ENCODE peak calls at places on chromosomes 3 and 15, in seven cellular contexts. D is neuronal stem cell, N is mesendoderm, Z is mesenchymal stem cell, F is IMR-90, C is trophoblast cell, X is H1. T is an unnamed sample.

GRCh38 chr15:80780416-80781221 is 1.4 kb downstream of the CEMIP start:
- DNase-seq in X (peak), C (no peak), Z (peak), F (peak), D (peak), N (peak), T (peak)

GRCh38 chr3:186461141-186461540 is 83.0 kb downstream of the CRYGS start:
- DNase-seq in D (no peak), N (no peak), X (no peak), Z (peak), F (peak), C (no peak), T (no peak)

GRCh38 chr3:72848703-72849081 is 447 bp upstream of the SHQ1 start:
- DNase-seq in X (no peak), D (no peak), C (no peak), F (no peak), Z (no peak), N (no peak), T (no peak)

GRCh38 chr3:174820885-174821284 is 38.2 kb upstream of the NAALADL2 start:
- DNase-seq in X (no peak), C (no peak), F (no peak), D (no peak), Z (no peak), N (no peak), T (no peak)

GRCh38 chr3:45226206-45226915 is at the start of gene TMEM158:
- DNase-seq in Z (peak), X (no peak), F (peak), N (peak), C (peak), D (peak), T (peak)

GRCh38 chr3:86282106-86282787 is 708.7 kb downstream of the VGLL3 start:
- DNase-seq in C (no peak), N (no peak), D (no peak), Z (no peak), F (no peak), X (no peak), T (no peak)

GRCh38 chr3:4574426-4574965 is 81.3 kb downstream of the ITPR1 start:
- DNase-seq in C (no peak), Z (no peak), D (no peak), N (no peak), F (no peak), X (no peak), T (no peak)

GRCh38 chr3:106913966-106914365 is 463.3 kb upstream of the CCDC54 start:
- DNase-seq in D (no peak), N (peak), X (no peak), F (no peak), Z (no peak), C (no peak), T (no peak)

GRCh38 chr3:63141-63845 is 133.3 kb upstream of the CHL1 start:
- DNase-seq in C (no peak), N (peak), X (no peak), D (no peak), F (no peak), Z (no peak), T (no peak)

GRCh38 chr3:55718475-55718874 is 231.4 kb upstream of the WNT5A start:
- DNase-seq in Z (peak), X (no peak), F (peak), D (no peak), N (no peak), C (no peak), T (no peak)

GRCh38 chr3:192060160-192060783 is 599.3 kb downstream of the PYDC2 start:
- DNase-seq in N (no peak), X (no peak), D (peak), Z (no peak), F (no peak), C (no peak), T (no peak)

GRCh38 chr15:88688394-88688933 is 49.6 kb downstream of the ISG20 start:
- DNase-seq in C (no peak), X (no peak), F (no peak), D (no peak), Z (no peak), N (peak), T (no peak)

GRCh38 chr15:27851811-27852210 is 247.3 kb downstream of the OCA2 start:
- DNase-seq in D (no peak), X (no peak), Z (no peak), N (no peak), F (no peak), C (no peak), T (no peak)

GRCh38 chr3:141795311-141795710 is 32.1 kb downstream of the GRK7 start:
- DNase-seq in F (no peak), C (no peak), Z (no peak), X (no peak), N (peak), D (no peak), T (peak)

GRCh38 chr3:42730706-42731420 is 28.3 kb upstream of the HHATL start:
- DNase-seq in D (no peak), Z (no peak), N (no peak), C (no peak), X (no peak), F (no peak), T (peak)

GRCh38 chr3:64138656-64139375 is 86.5 kb downstream of the PRICKLE2 start:
- DNase-seq in D (no peak), F (no peak), C (no peak), X (no peak), N (no peak), Z (no peak), T (no peak)

GRCh38 chr3:34675383-34676120 is 877.1 kb downstream of the PDCD6IP start:
- DNase-seq in F (no peak), N (no peak), D (no peak), C (no peak), Z (peak), X (no peak), T (no peak)

GRCh38 chr3:4866841-4867240 is 112.4 kb upstream of the BHLHE40 start:
- DNase-seq in X (no peak), D (no peak), N (no peak), F (peak), Z (peak), C (no peak), T (no peak)

DNA sequence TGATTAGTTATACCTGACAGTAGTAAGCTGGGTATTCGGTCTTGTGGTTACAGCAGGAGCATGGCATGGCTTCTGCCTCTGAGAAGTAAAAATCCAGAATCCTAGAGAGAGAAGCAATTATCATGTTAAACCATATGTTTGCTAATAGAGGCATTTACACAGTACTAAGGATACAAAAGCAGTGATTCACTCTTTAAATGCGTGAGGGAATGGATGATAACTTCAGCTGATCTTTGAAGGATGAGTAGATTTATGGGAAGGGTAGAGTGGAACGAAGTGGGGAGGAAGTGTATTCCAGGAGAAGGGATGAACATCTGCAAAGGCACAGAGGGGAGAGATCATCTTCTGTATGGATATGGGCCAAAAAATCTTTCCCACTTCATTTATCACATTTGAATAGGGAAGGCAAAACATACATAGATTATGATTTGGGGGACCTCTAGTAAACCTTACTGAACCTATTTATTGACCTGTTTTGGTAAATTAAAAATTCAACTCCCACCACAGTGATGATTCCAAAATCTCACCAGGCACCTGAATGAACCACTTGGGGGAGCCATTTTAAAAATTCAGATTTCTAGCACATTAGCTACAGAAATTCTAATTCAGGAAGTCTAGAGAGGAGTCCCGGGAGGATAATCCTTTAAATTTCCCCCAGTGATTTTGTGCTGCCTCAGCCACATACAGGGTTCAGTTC is 35.1 kb downstream of the IGSF10 start:
- DNase-seq in X (no peak), D (no peak), N (peak), F (no peak), C (no peak), Z (peak), T (no peak)
- H3K23ac ChIP-seq in X (no peak), D (no peak), N (no peak), F (no peak), C (no peak), Z (no peak), T (no peak)

GRCh38 chr15:74463634-74464033 is 2.7 kb upstream of the UBL7 start:
- DNase-seq in D (no peak), N (no peak), X (no peak), F (no peak), C (no peak), Z (no peak), T (no peak)

GRCh38 chr15:74464216-74464615 is 3.3 kb upstream of the UBL7 start:
- DNase-seq in X (no peak), Z (no peak), C (no peak), N (no peak), D (no peak), F (no peak), T (no peak)

GRCh38 chr15:74464897-74465296 is 3.9 kb upstream of the UBL7 start:
- DNase-seq in D (no peak), N (no peak), Z (no peak), C (no peak), F (no peak), X (no peak), T (no peak)

GRCh38 chr15:74468341-74469032 is 7.5 kb upstream of the UBL7 start:
- DNase-seq in D (no peak), F (no peak), X (no peak), Z (no peak), N (no peak), C (no peak), T (no peak)

DNA sequence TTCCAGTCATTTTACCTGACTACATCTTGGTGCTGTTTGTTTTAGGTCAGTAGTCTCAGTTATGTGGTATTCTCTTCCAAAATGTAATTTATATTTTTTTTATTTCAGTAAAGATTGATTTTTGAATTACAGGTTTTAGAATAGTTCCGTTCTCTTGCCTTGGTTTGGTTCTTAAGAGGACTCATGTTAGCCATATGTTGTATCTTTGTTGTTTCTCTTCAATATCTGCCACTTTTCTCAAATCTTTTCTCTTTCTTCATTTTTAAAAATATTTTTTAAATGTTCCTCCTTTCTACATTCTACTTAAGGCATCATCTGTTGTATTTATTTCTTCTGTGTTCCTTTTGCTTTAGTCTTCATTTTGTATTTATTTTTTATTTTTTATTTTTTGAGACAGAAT is 5.6 kb upstream of the UBL7 start:
- DNase-seq in X (no peak), C (no peak), Z (no peak), N (no peak), F (no peak), D (no peak), T (no peak)
- H2BK5ac ChIP-seq in X (no peak), C (no peak), Z (no peak), N (no peak), F (no peak), D (no peak), T (no peak)

GRCh38 chr15:95577911-95578310 is 752.6 kb upstream of the NR2F2 start:
- DNase-seq in D (no peak), X (no peak), F (no peak), Z (no peak), C (no peak), N (no peak), T (no peak)

GRCh38 chr15:95584088-95584487 is 746.4 kb upstream of the NR2F2 start:
- DNase-seq in X (no peak), F (peak), D (no peak), N (no peak), Z (peak), C (no peak), T (no peak)

DNA sequence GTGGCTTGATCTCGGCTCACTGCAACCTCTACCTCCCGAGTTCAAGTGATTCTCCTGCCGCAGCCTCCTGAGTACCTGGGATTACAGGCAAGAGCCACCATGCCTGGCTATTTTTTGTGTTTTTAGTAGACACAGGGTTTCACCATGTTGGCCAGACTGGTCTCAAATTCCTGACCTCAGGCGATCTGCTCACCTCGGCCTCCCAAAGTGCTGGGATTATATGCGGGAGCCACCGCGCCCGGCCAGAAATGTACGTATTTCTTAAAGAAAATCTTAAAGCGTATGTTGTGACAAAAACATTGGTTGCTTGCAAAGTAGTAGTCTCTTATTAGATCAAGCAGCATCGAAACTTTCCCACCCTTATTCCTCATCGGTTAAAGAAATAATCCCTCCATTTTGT is 748.9 kb upstream of the NR2F2 start:
- DNase-seq in X (no peak), N (no peak), C (peak), F (no peak), Z (no peak), D (no peak), T (no peak)
- H3K23ac ChIP-seq in X (no peak), N (no peak), C (no peak), F (no peak), Z (no peak), D (no peak), T (no peak)

GRCh38 chr3:79016587-79017380 is 751.0 kb downstream of the ROBO1 start:
- DNase-seq in X (no peak), D (no peak), N (no peak), C (no peak), F (peak), Z (no peak), T (no peak)
- H2BK5ac ChIP-seq in X (no peak), D (no peak), N (no peak), C (no peak), F (peak), Z (no peak), T (no peak)

GRCh38 chr15:42120285-42120684 is 25.9 kb upstream of the PLA2G4D start:
- DNase-seq in D (no peak), F (no peak), Z (no peak), X (no peak), C (no peak), N (no peak), T (no peak)

GRCh38 chr15:42123546-42123945 is 29.2 kb upstream of the PLA2G4D start:
- DNase-seq in X (no peak), Z (no peak), F (no peak), C (no peak), N (no peak), D (no peak), T (no peak)

GRCh38 chr15:42121667-42122066 is 27.3 kb upstream of the PLA2G4D start:
- DNase-seq in D (no peak), Z (no peak), X (no peak), F (no peak), C (peak), N (no peak), T (no peak)

GRCh38 chr15:42121021-42121420 is 26.7 kb upstream of the PLA2G4D start:
- DNase-seq in C (no peak), N (no peak), D (no peak), X (no peak), F (no peak), Z (no peak), T (no peak)

DNA sequence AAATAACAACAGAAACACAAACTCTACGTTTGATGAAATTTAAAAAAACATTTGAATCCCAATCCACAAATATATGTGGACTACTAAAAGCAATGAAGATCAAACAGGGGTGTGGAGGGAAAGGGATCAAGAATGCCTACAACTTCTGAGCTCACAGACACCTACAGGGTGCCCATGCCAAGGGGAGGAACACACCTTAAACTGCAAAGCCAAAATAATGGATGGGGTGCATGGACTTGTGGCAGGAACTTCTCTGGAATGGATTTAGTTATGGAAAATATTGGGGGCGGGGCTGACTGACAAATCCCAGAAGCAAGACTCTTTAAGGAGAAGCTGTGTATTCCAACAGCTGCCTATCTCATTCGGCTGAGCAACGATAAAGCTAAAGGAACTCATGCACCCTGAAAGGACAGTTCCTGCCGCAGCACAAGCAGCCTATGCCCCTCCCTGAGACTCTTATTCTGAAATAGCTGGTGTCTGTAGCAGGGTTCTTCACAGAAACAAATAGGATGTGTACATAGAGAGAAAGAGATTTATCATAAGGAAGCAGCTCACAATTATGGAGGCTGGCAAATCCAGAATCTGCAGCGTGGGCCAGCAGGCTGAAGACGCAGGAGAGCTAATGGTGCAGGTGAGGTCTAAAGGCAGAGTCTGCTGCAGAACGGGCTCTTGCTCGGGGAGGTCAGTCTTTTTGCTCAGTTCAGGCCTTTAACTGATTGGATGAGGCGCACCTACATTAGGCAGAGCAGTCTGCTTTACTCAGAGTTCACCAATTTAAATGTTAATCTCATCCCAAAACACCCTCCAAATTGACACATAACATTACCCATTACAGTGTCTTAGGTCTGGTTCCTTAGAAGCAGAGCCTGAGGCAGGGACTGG is 24.5 kb upstream of the PLA2G4D start:
- DNase-seq in Z (no peak), F (no peak), N (peak), D (no peak), X (no peak), C (no peak), T (no peak)
- H3K23ac ChIP-seq in Z (no peak), F (no peak), N (no peak), D (no peak), X (no peak), C (no peak), T (no peak)

GRCh38 chr3:100928638-100929428 is 64.4 kb downstream of the ABI3BP start:
- DNase-seq in N (no peak), C (no peak), D (no peak), X (no peak), F (peak), Z (peak), T (no peak)
- H2BK5ac ChIP-seq in N (no peak), C (no peak), D (no peak), X (no peak), F (no peak), Z (no peak), T (no peak)

DNA sequence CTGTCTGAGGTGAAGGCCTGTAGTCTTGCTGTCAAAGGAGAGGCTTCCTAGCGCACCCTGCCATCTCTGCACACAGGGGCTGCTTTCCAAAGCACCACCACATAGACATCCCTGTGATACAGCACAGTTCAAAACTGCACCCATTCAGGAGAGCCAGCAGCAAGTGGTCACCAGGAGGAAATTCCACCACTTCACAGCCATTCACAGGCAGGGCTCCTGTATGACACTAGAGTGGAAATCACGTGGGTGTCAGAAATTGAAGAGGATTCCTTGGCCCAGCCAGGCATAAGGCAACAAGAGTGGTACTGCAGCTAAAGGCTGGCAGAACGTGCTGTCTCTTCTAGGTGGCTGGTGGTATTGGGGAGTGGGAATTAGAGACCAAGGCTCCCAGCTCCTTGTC is 102.8 kb downstream of the RFTN1 start:
- DNase-seq in F (no peak), Z (peak), D (no peak), X (no peak), C (no peak), N (no peak), T (no peak)
- H3K23ac ChIP-seq in F (no peak), Z (no peak), D (no peak), X (no peak), C (no peak), N (no peak), T (no peak)

DNA sequence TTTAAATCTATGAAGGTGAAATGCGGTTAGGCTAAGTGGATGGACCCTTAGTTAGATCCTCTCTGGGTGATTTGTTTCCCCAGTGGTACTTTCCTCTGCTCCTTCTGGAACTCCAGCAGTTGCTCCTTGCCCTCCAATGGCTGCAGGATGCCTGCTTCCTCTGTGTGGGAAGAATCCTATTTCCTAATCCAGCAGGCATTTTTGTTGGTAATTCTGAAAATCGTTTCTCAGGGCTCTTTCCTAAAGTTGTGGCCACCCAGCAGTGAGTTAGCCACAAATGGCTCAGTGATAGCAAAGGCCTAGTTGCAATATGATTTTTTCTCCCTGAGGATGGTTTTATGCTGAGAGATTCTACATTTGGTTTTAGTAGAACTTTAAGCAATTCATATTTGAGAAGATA is 332.3 kb upstream of the C2CD4B start:
- DNase-seq in N (no peak), X (no peak), Z (peak), F (peak), C (peak), D (no peak), T (no peak)
- H2BK5ac ChIP-seq in N (no peak), X (no peak), Z (peak), F (no peak), C (peak), D (no peak), T (no peak)